ENCODE peak calls at places on chromosomes 1 and 21, in seven cellular contexts. N is heart right ventricle, B is astrocyte of the spinal cord, K is progenitor cell of endocrine pancreas, V is tibial nerve, H is right atrium auricular region, M is dorsolateral prefrontal cortex. P is an unnamed sample.

GRCh38 chr1:206583461-206584264 is 28.6 kb downstream of the EIF2D start:
- DNase-seq in N (peak), B (peak), K (peak), V (peak), H (peak), M (peak), P (peak)

GRCh38 chr1:163258181-163258580 is 55.5 kb upstream of the RGS5 start:
- DNase-seq in N (no peak), B (peak), K (no peak), V (no peak), H (no peak), M (no peak), P (no peak)

GRCh38 chr1:204723131-204723787 is 37.7 kb upstream of the LRRN2 start:
- DNase-seq in N (no peak), B (no peak), K (no peak), V (no peak), H (no peak), M (peak), P (peak)

GRCh38 chr1:33149453-33150190 is 32.2 kb downstream of the TRIM62 start:
- DNase-seq in N (no peak), B (no peak), K (no peak), V (no peak), H (no peak), M (no peak), P (no peak)

GRCh38 chr1:33072707-33073106 is 8.2 kb upstream of the AZIN2 start:
- DNase-seq in N (peak), B (no peak), K (no peak), V (no peak), H (no peak), M (no peak), P (no peak)

GRCh38 chr1:113255728-113256347 is 134.5 kb upstream of the MAGI3 start:
- DNase-seq in N (no peak), B (no peak), K (no peak), V (no peak), H (no peak), M (no peak), P (no peak)

GRCh38 chr1:30847358-30847972 is 61.1 kb downstream of the SDC3 start:
- DNase-seq in N (peak), B (peak), K (peak), V (peak), H (peak), M (peak), P (no peak)

GRCh38 chr1:76425843-76426145 is 351.2 kb downstream of the ST6GALNAC3 start:
- DNase-seq in N (no peak), B (peak), K (no peak), V (no peak), H (no peak), M (no peak), P (no peak)

GRCh38 chr1:31324992-31325391 is 28.2 kb downstream of the ZCCHC17 start:
- DNase-seq in N (no peak), B (no peak), K (no peak), V (no peak), H (no peak), M (no peak), P (no peak)

GRCh38 chr1:228511014-228511413 is 23.8 kb downstream of the RNF187 start:
- DNase-seq in N (no peak), B (no peak), K (no peak), V (no peak), H (no peak), M (no peak), P (no peak)

GRCh38 chr1:160630523-160631087 is 16.2 kb downstream of the SLAMF1 start:
- DNase-seq in N (no peak), B (no peak), K (no peak), V (no peak), H (no peak), M (no peak), P (no peak)

GRCh38 chr1:42044346-42044745 is 108.9 kb upstream of the GUCA2B start:
- DNase-seq in N (no peak), B (no peak), K (no peak), V (no peak), H (no peak), M (no peak), P (no peak)

GRCh38 chr1:1510912-1511532 is 940 bp upstream of the ATAD3A start:
- DNase-seq in N (no peak), B (peak), K (no peak), V (no peak), H (no peak), M (no peak), P (no peak)

GRCh38 chr1:1954831-1955441 is 35.9 kb upstream of the TMEM52 start:
- DNase-seq in N (no peak), B (no peak), K (no peak), V (no peak), H (no peak), M (no peak), P (no peak)

GRCh38 chr1:7690076-7690475 is 81.0 kb upstream of the VAMP3 start:
- DNase-seq in N (no peak), B (no peak), K (no peak), V (no peak), H (no peak), M (no peak), P (no peak)

GRCh38 chr1:75035536-75035935 is 98.7 kb upstream of the LHX8 start:
- DNase-seq in N (no peak), B (no peak), K (no peak), V (no peak), H (no peak), M (no peak), P (no peak)

GRCh38 chr1:42340898-42341297 is 5.9 kb upstream of the FOXJ3 start:
- DNase-seq in N (no peak), B (no peak), K (no peak), V (no peak), H (no peak), M (no peak), P (no peak)

GRCh38 chr1:25640646-25641328 is 24.2 kb downstream of the MAN1C1 start:
- DNase-seq in N (no peak), B (no peak), K (no peak), V (no peak), H (no peak), M (no peak), P (no peak)

GRCh38 chr1:171220551-171221175 is 27.6 kb upstream of the FMO1 start:
- DNase-seq in N (no peak), B (peak), K (peak), V (no peak), H (no peak), M (no peak), P (no peak)

GRCh38 chr1:181099152-181100014 is 10.9 kb downstream of the IER5 start:
- DNase-seq in N (no peak), B (peak), K (no peak), V (no peak), H (no peak), M (no peak), P (no peak)

GRCh38 chr1:6545276-6545934 is 8.9 kb downstream of the NOL9 start:
- DNase-seq in N (no peak), B (peak), K (no peak), V (no peak), H (no peak), M (no peak), P (no peak)

GRCh38 chr1:67753776-67754525 is 69.0 kb downstream of the GADD45A start:
- DNase-seq in N (no peak), B (no peak), K (no peak), V (no peak), H (no peak), M (no peak), P (no peak)

GRCh38 chr1:179129702-179130473 is 48.0 kb downstream of the TOR3A start:
- DNase-seq in N (no peak), B (peak), K (no peak), V (no peak), H (no peak), M (no peak), P (peak)

GRCh38 chr1:176110203-176110602 is 96.9 kb downstream of the COP1 start:
- DNase-seq in N (no peak), B (peak), K (no peak), V (no peak), H (no peak), M (no peak), P (no peak)

GRCh38 chr21:41809891-41810596 is 43.2 kb upstream of the RIPK4 start:
- DNase-seq in N (no peak), B (no peak), K (no peak), V (no peak), H (no peak), M (no peak), P (no peak)
- TF ChIP-seq CTCF in N (no peak), B (no peak), K (no peak), V (no peak), H (no peak), M (no peak), P (no peak)

GRCh38 chr1:44609412-44609767 is 64.9 kb downstream of the TMEM53 start:
- DNase-seq in N (peak), B (peak), K (peak), V (peak), H (peak), M (peak), P (no peak)

GRCh38 chr1:44606701-44607281 is 67.5 kb downstream of the TMEM53 start:
- DNase-seq in N (no peak), B (no peak), K (no peak), V (no peak), H (no peak), M (no peak), P (no peak)

GRCh38 chr1:44609768-44610526 is 64.3 kb downstream of the TMEM53 start:
- DNase-seq in N (no peak), B (no peak), K (no peak), V (no peak), H (no peak), M (no peak), P (no peak)

GRCh38 chr1:44605904-44606615 is 68.2 kb downstream of the TMEM53 start:
- DNase-seq in N (no peak), B (no peak), K (no peak), V (no peak), H (no peak), M (no peak), P (no peak)

GRCh38 chr1:44608141-44608540 is 66.1 kb downstream of the TMEM53 start:
- DNase-seq in N (no peak), B (no peak), K (no peak), V (no peak), H (no peak), M (no peak), P (no peak)
- TF ChIP-seq CTCF in N (no peak), B (no peak), K (peak), V (no peak), H (no peak), M (no peak), P (no peak)

GRCh38 chr1:183918589-183918988 is 113.7 kb downstream of the RGL1 start:
- DNase-seq in N (no peak), B (no peak), K (no peak), V (no peak), H (no peak), M (no peak), P (no peak)

GRCh38 chr1:183920651-183921050 is 115.7 kb downstream of the RGL1 start:
- DNase-seq in N (no peak), B (no peak), K (no peak), V (no peak), H (no peak), M (peak), P (no peak)

GRCh38 chr1:183925947-183926346 is 111.6 kb downstream of the COLGALT2 start:
- DNase-seq in N (no peak), B (no peak), K (no peak), V (no peak), H (no peak), M (no peak), P (no peak)

GRCh38 chr1:183926978-183927377 is 110.5 kb downstream of the COLGALT2 start:
- DNase-seq in N (no peak), B (peak), K (no peak), V (no peak), H (no peak), M (no peak), P (no peak)

GRCh38 chr1:183922197-183922596 is 115.3 kb downstream of the COLGALT2 start:
- DNase-seq in N (no peak), B (no peak), K (no peak), V (no peak), H (no peak), M (no peak), P (no peak)
- TF ChIP-seq CTCF in N (no peak), B (no peak), K (peak), V (no peak), H (no peak), M (no peak), P (no peak)

GRCh38 chr1:46372440-46372839 is 21.7 kb upstream of the FAAH start:
- DNase-seq in N (no peak), B (no peak), K (no peak), V (no peak), H (no peak), M (no peak), P (no peak)
- TF ChIP-seq CTCF in N (no peak), B (no peak), K (no peak), V (no peak), H (no peak), M (no peak), P (no peak)

GRCh38 chr1:23210351-23210785 is 6.9 kb downstream of the HTR1D start:
- DNase-seq in N (no peak), B (no peak), K (no peak), V (no peak), H (no peak), M (no peak), P (no peak)
- TF ChIP-seq CTCF in N (no peak), B (peak), K (no peak), V (no peak), H (no peak), M (no peak), P (no peak)